ENCODE peak calls at places on chromosomes 12 and 14, in seven cellular contexts. J is NCI-H1694 treated with DMSO at 0.1 percent for 48 hours, I is WERI-Rb-1, C is HFF-Myc, Y is osteocyte, H is GM12891, P is hippocampal formation. E is an unnamed sample.
A peak's percentile ranks its signal among the peaks of the same experiment; 100 is the strongest.

GRCh38 chr14:33568935-33569579 is 381.8 kb downstream of the EGLN3 start:
- DNase-seq in J (no peak), I (no peak), C (no peak), Y (no peak), H (no peak), P (no peak), E (no peak)

GRCh38 chr12:80195737-80196136 is 96.4 kb downstream of the OTOGL start:
- DNase-seq in J (no peak), I (no peak), C (no peak), Y (no peak), H (no peak), P (no peak), E (no peak)

GRCh38 chr12:84910549-84911241 is 1.9 kb downstream of the SLC6A15 start:
- DNase-seq in J (no peak), I (peak; percentile 62), C (no peak), Y (no peak), H (no peak), P (no peak), E (peak; percentile 22)

GRCh38 chr12:87660987-87661769 is 368.0 kb downstream of the C12orf50 start:
- DNase-seq in J (no peak), I (no peak), C (no peak), Y (no peak), H (no peak), P (no peak), E (no peak)

GRCh38 chr14:101017806-101018560 is 114.5 kb upstream of the RTL1 start:
- DNase-seq in J (no peak), I (no peak), C (no peak), Y (peak; percentile 8), H (no peak), P (no peak), E (no peak)

GRCh38 chr12:65170245-65170881 is 980 bp downstream of the LEMD3 start:
- DNase-seq in J (no peak), I (peak; percentile 74), C (no peak), Y (peak; percentile 87), H (peak; percentile 41), P (no peak), E (peak; percentile 37)

GRCh38 chr14:63727736-63728728 is at the start of gene SGPP1:
- DNase-seq in J (peak; percentile 65), I (peak; percentile 89), C (peak; percentile 16), Y (peak; percentile 88), H (peak; percentile 82), P (peak; percentile 68), E (peak; percentile 82)

GRCh38 chr12:1948883-1949282 is 30.4 kb upstream of the CACNA2D4 start:
- DNase-seq in J (no peak), I (no peak), C (no peak), Y (no peak), H (no peak), P (no peak), E (no peak)

GRCh38 chr12:67147447-67147846 is 121.7 kb upstream of the CAND1 start:
- DNase-seq in J (no peak), I (no peak), C (no peak), Y (no peak), H (no peak), P (no peak), E (no peak)

E was measured in cerebellum.